ENCODE peak calls at places on chromosomes 3 and 15, in six cellular contexts. One of them, this sample, is unnamed.

GRCh38 chr3:139679218-139679617 is 1.4 kb upstream of the NMNAT3 start:
- DNase-seq in mesenchymal stem cell: no peak
- DNase-seq in IMR-90: no peak
- DNase-seq in trophoblast cell: no peak
- DNase-seq in H1: no peak
- DNase-seq in mesendoderm: no peak
- DNase-seq in this sample: no peak

GRCh38 chr15:81941479-81941878 is 104.3 kb downstream of the MEX3B start:
- DNase-seq in mesendoderm: no peak
- DNase-seq in trophoblast cell: no peak
- DNase-seq in IMR-90: no peak
- DNase-seq in mesenchymal stem cell: peak
- DNase-seq in H1: no peak
- DNase-seq in this sample: no peak

GRCh38 chr3:64687381-64687780 is 419 bp downstream of the ADAMTS9 start:
- DNase-seq in mesenchymal stem cell: no peak
- DNase-seq in IMR-90: no peak
- DNase-seq in trophoblast cell: no peak
- DNase-seq in mesendoderm: no peak
- DNase-seq in H1: peak
- DNase-seq in this sample: no peak

GRCh38 chr15:73388256-73388781 is 19.6 kb upstream of the HCN4 start:
- DNase-seq in mesenchymal stem cell: peak
- DNase-seq in mesendoderm: peak
- DNase-seq in H1: no peak
- DNase-seq in trophoblast cell: no peak
- DNase-seq in IMR-90: peak
- DNase-seq in this sample: no peak

GRCh38 chr3:187741403-187742350 is 3.6 kb downstream of the BCL6 start:
- DNase-seq in H1: peak
- DNase-seq in mesendoderm: peak
- DNase-seq in mesenchymal stem cell: peak
- DNase-seq in trophoblast cell: peak
- DNase-seq in IMR-90: peak
- DNase-seq in this sample: peak

GRCh38 chr3:194944526-194944925 is 258.8 kb downstream of the FAM43A start:
- DNase-seq in mesenchymal stem cell: no peak
- DNase-seq in mesendoderm: no peak
- DNase-seq in trophoblast cell: no peak
- DNase-seq in IMR-90: no peak
- DNase-seq in H1: no peak
- DNase-seq in this sample: no peak

GRCh38 chr3:73848173-73848751 is 223.5 kb upstream of the PDZRN3 start:
- DNase-seq in trophoblast cell: peak
- DNase-seq in H1: no peak
- DNase-seq in mesendoderm: peak
- DNase-seq in IMR-90: peak
- DNase-seq in mesenchymal stem cell: peak
- DNase-seq in this sample: peak

GRCh38 chr3:139689122-139689521 is 11.3 kb upstream of the NMNAT3 start:
- DNase-seq in H1: no peak
- DNase-seq in mesendoderm: peak
- DNase-seq in IMR-90: no peak
- DNase-seq in trophoblast cell: no peak
- DNase-seq in mesenchymal stem cell: no peak
- DNase-seq in this sample: peak

GRCh38 chr3:73883497-73883896 is 258.8 kb upstream of the PDZRN3 start:
- DNase-seq in trophoblast cell: no peak
- DNase-seq in H1: no peak
- DNase-seq in IMR-90: no peak
- DNase-seq in mesendoderm: no peak
- DNase-seq in mesenchymal stem cell: no peak
- DNase-seq in this sample: no peak

GRCh38 chr3:183401678-183402077 is 26.7 kb downstream of the MCF2L2 start:
- DNase-seq in trophoblast cell: no peak
- DNase-seq in IMR-90: no peak
- DNase-seq in H1: no peak
- DNase-seq in mesendoderm: no peak
- DNase-seq in mesenchymal stem cell: no peak
- DNase-seq in this sample: no peak

GRCh38 chr3:18868911-18869689 is 279.2 kb upstream of the KCNH8 start:
- DNase-seq in trophoblast cell: no peak
- DNase-seq in mesenchymal stem cell: no peak
- DNase-seq in IMR-90: no peak
- DNase-seq in H1: no peak
- DNase-seq in mesendoderm: no peak
- DNase-seq in this sample: no peak

GRCh38 chr3:41274944-41275668 is 75.8 kb downstream of the CTNNB1 start:
- DNase-seq in mesendoderm: no peak
- DNase-seq in trophoblast cell: peak
- DNase-seq in mesenchymal stem cell: peak
- DNase-seq in IMR-90: peak
- DNase-seq in H1: no peak
- DNase-seq in this sample: no peak

GRCh38 chr15:48388937-48389309 is 57.7 kb downstream of the DUT start:
- DNase-seq in mesenchymal stem cell: no peak
- DNase-seq in IMR-90: no peak
- DNase-seq in trophoblast cell: no peak
- DNase-seq in H1: no peak
- DNase-seq in mesendoderm: no peak
- DNase-seq in this sample: no peak

GRCh38 chr3:172915911-172916514 is 165.5 kb downstream of the ECT2 start:
- DNase-seq in H1: no peak
- DNase-seq in trophoblast cell: no peak
- DNase-seq in IMR-90: no peak
- DNase-seq in mesenchymal stem cell: no peak
- DNase-seq in mesendoderm: no peak
- DNase-seq in this sample: no peak

GRCh38 chr3:69696365-69696764 is 42.9 kb upstream of the MITF start:
- DNase-seq in trophoblast cell: no peak
- DNase-seq in mesendoderm: no peak
- DNase-seq in mesenchymal stem cell: no peak
- DNase-seq in IMR-90: no peak
- DNase-seq in H1: no peak
- DNase-seq in this sample: no peak

GRCh38 chr3:185537369-185537970 is 14.9 kb downstream of the LIPH start:
- DNase-seq in mesenchymal stem cell: peak
- DNase-seq in trophoblast cell: no peak
- DNase-seq in mesendoderm: peak
- DNase-seq in IMR-90: peak
- DNase-seq in H1: no peak
- DNase-seq in this sample: no peak

GRCh38 chr15:64857421-64857820 is 15.7 kb downstream of the PLEKHO2 start:
- DNase-seq in mesenchymal stem cell: peak
- DNase-seq in trophoblast cell: peak
- DNase-seq in H1: no peak
- DNase-seq in IMR-90: peak
- DNase-seq in mesendoderm: peak
- DNase-seq in this sample: no peak

GRCh38 chr3:49869525-49870126 is at the start of gene CAMKV:
- DNase-seq in H1: peak
- DNase-seq in IMR-90: no peak
- DNase-seq in mesendoderm: peak
- DNase-seq in trophoblast cell: no peak
- DNase-seq in mesenchymal stem cell: no peak
- DNase-seq in this sample: peak

GRCh38 chr3:33355611-33356010 is 78.4 kb downstream of the FBXL2 start:
- DNase-seq in mesendoderm: peak
- DNase-seq in IMR-90: peak
- DNase-seq in trophoblast cell: no peak
- DNase-seq in H1: no peak
- DNase-seq in mesenchymal stem cell: no peak
- DNase-seq in this sample: no peak

GRCh38 chr3:57557088-57557537 is 1.0 kb downstream of the PDE12 start:
- DNase-seq in IMR-90: peak
- DNase-seq in H1: no peak
- DNase-seq in mesenchymal stem cell: peak
- DNase-seq in trophoblast cell: no peak
- DNase-seq in mesendoderm: peak
- DNase-seq in this sample: peak

GRCh38 chr15:56910801-56911200 is 7.6 kb upstream of the TCF12 start:
- DNase-seq in IMR-90: no peak
- DNase-seq in H1: no peak
- DNase-seq in mesenchymal stem cell: no peak
- DNase-seq in trophoblast cell: peak
- DNase-seq in mesendoderm: no peak
- DNase-seq in this sample: no peak

GRCh38 chr3:23304424-23304823 is 101.3 kb downstream of the UBE2E2 start:
- DNase-seq in mesenchymal stem cell: no peak
- DNase-seq in mesendoderm: no peak
- DNase-seq in trophoblast cell: no peak
- DNase-seq in IMR-90: peak
- DNase-seq in H1: no peak
- DNase-seq in this sample: no peak
- H3K4me2 ChIP-seq in mesenchymal stem cell: no peak
- H3K4me2 ChIP-seq in mesendoderm: no peak
- H3K4me2 ChIP-seq in trophoblast cell: no peak
- H3K4me2 ChIP-seq in IMR-90: no peak
- H3K4me2 ChIP-seq in H1: no peak
- H3K4me2 ChIP-seq in this sample: no peak

DNA sequence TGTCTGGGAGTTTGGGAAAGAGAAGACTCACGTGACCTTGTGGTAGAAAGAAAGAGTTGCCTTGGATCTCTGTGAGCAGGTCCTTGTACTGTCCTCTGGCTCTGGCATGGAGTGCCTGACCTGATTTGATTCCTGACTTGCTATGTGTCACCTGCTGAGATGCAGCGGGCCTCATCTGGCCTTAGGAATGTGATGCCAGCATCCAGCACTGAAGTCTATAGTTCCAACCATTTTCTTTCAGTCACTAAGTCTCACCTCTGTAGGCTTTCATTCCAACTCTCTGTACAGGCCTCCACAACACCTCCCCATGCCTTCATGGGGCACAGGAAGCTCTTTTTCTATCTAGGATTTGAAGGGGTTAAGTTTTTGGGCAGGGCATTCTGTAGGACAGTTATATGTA is 12.1 kb upstream of the OXSR1 start:
- DNase-seq in mesenchymal stem cell: no peak
- DNase-seq in IMR-90: no peak
- DNase-seq in trophoblast cell: peak
- DNase-seq in H1: peak
- DNase-seq in mesendoderm: no peak
- DNase-seq in this sample: no peak
- H3K18ac ChIP-seq in mesenchymal stem cell: no peak
- H3K18ac ChIP-seq in IMR-90: no peak
- H3K18ac ChIP-seq in trophoblast cell: no peak
- H3K18ac ChIP-seq in H1: no peak
- H3K18ac ChIP-seq in mesendoderm: no peak
- H3K18ac ChIP-seq in this sample: no peak

DNA sequence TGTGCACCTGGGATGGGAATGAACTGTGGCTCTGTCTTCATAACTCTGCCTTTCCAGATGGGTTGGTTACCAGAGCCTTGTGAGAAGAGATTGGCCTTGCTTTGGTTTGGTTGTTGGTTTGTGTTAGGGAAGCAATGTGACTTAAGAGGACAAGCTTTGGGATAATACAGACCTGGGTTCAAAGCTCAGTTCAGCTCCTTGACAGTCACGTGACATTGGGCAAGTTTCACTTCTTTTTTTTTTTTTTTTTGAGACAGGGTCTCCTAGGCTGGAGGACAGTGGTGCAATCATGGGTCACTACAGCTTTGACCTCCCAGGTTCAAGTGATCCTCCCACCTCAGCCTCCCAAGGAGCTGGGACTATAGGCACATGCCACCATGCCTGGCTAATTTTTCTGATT is 42.7 kb downstream of the CORO2B start:
- DNase-seq in trophoblast cell: no peak
- DNase-seq in mesenchymal stem cell: no peak
- DNase-seq in H1: no peak
- DNase-seq in IMR-90: no peak
- DNase-seq in mesendoderm: no peak
- DNase-seq in this sample: no peak
- H3K4me3 ChIP-seq in trophoblast cell: no peak
- H3K4me3 ChIP-seq in mesenchymal stem cell: peak
- H3K4me3 ChIP-seq in H1: no peak
- H3K4me3 ChIP-seq in IMR-90: no peak
- H3K4me3 ChIP-seq in mesendoderm: no peak
- H3K4me3 ChIP-seq in this sample: no peak

GRCh38 chr3:117669761-117670160 is 960.2 kb downstream of the TUSC7 start:
- DNase-seq in mesendoderm: no peak
- DNase-seq in IMR-90: no peak
- DNase-seq in trophoblast cell: no peak
- DNase-seq in mesenchymal stem cell: no peak
- DNase-seq in H1: no peak
- DNase-seq in this sample: no peak
- H3K4me2 ChIP-seq in mesendoderm: no peak
- H3K4me2 ChIP-seq in IMR-90: no peak
- H3K4me2 ChIP-seq in trophoblast cell: no peak
- H3K4me2 ChIP-seq in mesenchymal stem cell: no peak
- H3K4me2 ChIP-seq in H1: no peak
- H3K4me2 ChIP-seq in this sample: no peak

DNA sequence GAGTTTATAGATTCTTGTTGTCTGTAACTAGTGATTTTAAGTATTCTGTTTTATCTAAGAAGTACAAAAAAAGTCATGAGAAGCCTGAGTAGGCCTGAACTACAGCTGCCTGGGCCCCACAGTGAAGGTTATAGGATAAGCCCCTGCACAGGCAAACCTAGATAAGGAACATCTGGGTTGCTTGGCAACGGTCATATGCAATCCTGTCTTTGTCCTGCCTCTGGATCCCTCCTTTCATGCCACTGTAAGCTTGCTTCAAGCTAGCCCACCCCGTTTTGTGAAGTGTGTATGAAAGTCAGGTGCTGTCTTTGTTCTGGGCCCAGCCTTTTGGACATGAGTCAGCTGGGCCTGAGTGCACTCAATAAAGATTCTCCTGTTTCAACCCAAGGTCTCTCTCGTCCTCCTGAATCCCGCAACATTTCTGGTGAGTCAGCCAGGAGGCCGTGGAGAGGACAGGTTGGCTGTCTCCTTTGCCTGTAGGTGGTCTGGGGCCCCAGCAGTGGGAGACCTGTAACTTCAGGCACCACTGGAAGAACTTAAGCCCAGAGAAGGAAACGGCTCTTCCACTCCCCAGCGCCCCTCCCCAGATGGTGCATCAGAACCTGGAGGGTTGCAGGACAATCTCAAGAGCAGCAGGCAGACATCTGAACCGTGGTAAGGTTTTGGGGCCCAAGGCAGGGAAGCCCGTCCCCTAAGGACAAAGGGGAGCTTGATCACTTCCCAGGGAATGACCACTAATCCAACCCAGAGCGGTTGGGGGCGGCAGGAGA is 8.2 kb upstream of the SLC9C1 start:
- DNase-seq in mesendoderm: peak
- DNase-seq in trophoblast cell: no peak
- DNase-seq in IMR-90: peak
- DNase-seq in H1: peak
- DNase-seq in mesenchymal stem cell: peak
- DNase-seq in this sample: no peak
- H3K18ac ChIP-seq in mesendoderm: peak
- H3K18ac ChIP-seq in trophoblast cell: no peak
- H3K18ac ChIP-seq in IMR-90: no peak
- H3K18ac ChIP-seq in H1: peak
- H3K18ac ChIP-seq in mesenchymal stem cell: peak
- H3K18ac ChIP-seq in this sample: peak

This sample was measured in neuronal stem cell.